ENCODE peak calls at places on chromosomes 3 and 15, in four cellular contexts. One of them, this sample, is unnamed.

GRCh38 chr3:123713211-123713610 is 128.4 kb upstream of the HACD2 start:
- DNase-seq in K562: no peak
- DNase-seq in HepG2: no peak
- DNase-seq in A549: no peak
- DNase-seq in this sample: no peak

GRCh38 chr15:24878153-24878552 is 76.6 kb upstream of the SNRPN start:
- DNase-seq in K562: no peak
- DNase-seq in A549: no peak
- DNase-seq in HepG2: peak
- DNase-seq in this sample: peak

GRCh38 chr3:188262913-188263683 is 109.1 kb downstream of the LPP start:
- DNase-seq in A549: peak
- DNase-seq in HepG2: peak
- DNase-seq in K562: no peak
- DNase-seq in this sample: peak

GRCh38 chr15:81295466-81296145 is 28.3 kb downstream of the STARD5 start:
- DNase-seq in A549: no peak
- DNase-seq in K562: no peak
- DNase-seq in HepG2: no peak
- DNase-seq in this sample: no peak

GRCh38 chr15:56763496-56763895 is 30.2 kb upstream of the ZNF280D start:
- DNase-seq in A549: no peak
- DNase-seq in K562: no peak
- DNase-seq in HepG2: no peak
- DNase-seq in this sample: no peak

GRCh38 chr15:61828008-61828407 is 232.2 kb downstream of the VPS13C start:
- DNase-seq in HepG2: peak
- DNase-seq in K562: peak
- DNase-seq in A549: peak
- DNase-seq in this sample: no peak

GRCh38 chr3:11452988-11453847 is 181.0 kb downstream of the ATG7 start:
- DNase-seq in HepG2: peak
- DNase-seq in A549: no peak
- DNase-seq in K562: no peak
- DNase-seq in this sample: peak

GRCh38 chr3:9180764-9181117 is 68.7 kb downstream of the SRGAP3 start:
- DNase-seq in K562: no peak
- DNase-seq in HepG2: no peak
- DNase-seq in A549: no peak
- DNase-seq in this sample: no peak

GRCh38 chr3:47647550-47647949 is 68.9 kb upstream of the CSPG5 start:
- DNase-seq in HepG2: no peak
- DNase-seq in A549: no peak
- DNase-seq in K562: no peak
- DNase-seq in this sample: no peak

GRCh38 chr3:47650294-47650693 is 71.6 kb upstream of the CSPG5 start:
- DNase-seq in HepG2: no peak
- DNase-seq in A549: no peak
- DNase-seq in K562: no peak
- DNase-seq in this sample: no peak

GRCh38 chr3:47646362-47646761 is 67.7 kb upstream of the CSPG5 start:
- DNase-seq in HepG2: no peak
- DNase-seq in K562: no peak
- DNase-seq in A549: no peak
- DNase-seq in this sample: peak

GRCh38 chr3:47652142-47652541 is 73.5 kb upstream of the CSPG5 start:
- DNase-seq in A549: no peak
- DNase-seq in K562: no peak
- DNase-seq in HepG2: no peak
- DNase-seq in this sample: no peak
- TF ChIP-seq MAZ in A549: no peak
- TF ChIP-seq MAZ in K562: no peak
- TF ChIP-seq MAZ in HepG2: no peak
- TF ChIP-seq MAZ in this sample: no peak

DNA sequence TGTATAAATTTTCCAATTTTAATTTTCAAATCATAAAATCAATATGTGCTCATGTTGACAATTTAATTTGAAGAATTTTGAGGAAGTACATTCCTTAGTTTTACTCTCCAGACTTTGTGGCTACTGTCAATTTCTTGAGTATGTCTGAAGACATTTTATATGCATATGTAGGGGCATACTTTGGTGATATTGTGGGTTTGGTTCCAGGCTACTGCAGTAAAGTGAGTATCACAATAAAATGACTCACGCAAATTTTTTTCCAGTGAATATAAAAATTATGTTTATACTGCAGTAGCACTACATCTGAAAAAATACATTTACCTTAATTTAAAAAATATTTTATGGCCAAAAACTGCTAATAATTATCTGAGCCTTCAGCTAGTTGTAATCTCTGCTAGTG is 123.2 kb upstream of the PLCL2 start:
- DNase-seq in K562: no peak
- DNase-seq in HepG2: no peak
- DNase-seq in A549: no peak
- DNase-seq in this sample: no peak
- TF ChIP-seq MAZ in K562: no peak
- TF ChIP-seq MAZ in HepG2: no peak
- TF ChIP-seq MAZ in A549: no peak
- TF ChIP-seq MAZ in this sample: no peak

GRCh38 chr3:128236667-128237066 is 83.4 kb downstream of the EEFSEC start:
- DNase-seq in HepG2: peak
- DNase-seq in A549: no peak
- DNase-seq in K562: no peak
- DNase-seq in this sample: no peak
- TF ChIP-seq MAZ in HepG2: no peak
- TF ChIP-seq MAZ in A549: no peak
- TF ChIP-seq MAZ in K562: no peak
- TF ChIP-seq MAZ in this sample: no peak

DNA sequence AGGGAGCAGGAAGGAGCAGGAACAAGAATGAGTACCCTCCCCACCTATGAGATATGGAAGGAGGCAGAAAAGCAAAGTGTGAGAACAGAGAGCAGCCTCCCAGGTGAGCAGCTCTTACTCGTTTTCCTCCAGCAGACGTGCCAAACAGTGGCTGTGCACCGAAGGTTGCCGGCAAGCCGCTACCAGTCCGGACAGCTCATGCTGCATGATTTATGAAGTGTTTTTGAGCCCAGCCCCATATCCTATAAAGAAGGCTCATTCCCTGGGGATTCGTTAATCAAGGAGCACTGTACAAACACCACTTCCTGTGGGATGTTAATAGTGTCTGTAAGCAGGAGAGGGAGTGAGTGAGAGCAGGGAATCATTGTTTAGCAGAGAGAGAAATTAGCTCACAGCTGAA is 118.3 kb upstream of the FOXB1 start:
- DNase-seq in HepG2: no peak
- DNase-seq in A549: no peak
- DNase-seq in K562: no peak
- DNase-seq in this sample: no peak
- TF ChIP-seq MAZ in HepG2: no peak
- TF ChIP-seq MAZ in A549: no peak
- TF ChIP-seq MAZ in K562: no peak
- TF ChIP-seq MAZ in this sample: no peak

DNA sequence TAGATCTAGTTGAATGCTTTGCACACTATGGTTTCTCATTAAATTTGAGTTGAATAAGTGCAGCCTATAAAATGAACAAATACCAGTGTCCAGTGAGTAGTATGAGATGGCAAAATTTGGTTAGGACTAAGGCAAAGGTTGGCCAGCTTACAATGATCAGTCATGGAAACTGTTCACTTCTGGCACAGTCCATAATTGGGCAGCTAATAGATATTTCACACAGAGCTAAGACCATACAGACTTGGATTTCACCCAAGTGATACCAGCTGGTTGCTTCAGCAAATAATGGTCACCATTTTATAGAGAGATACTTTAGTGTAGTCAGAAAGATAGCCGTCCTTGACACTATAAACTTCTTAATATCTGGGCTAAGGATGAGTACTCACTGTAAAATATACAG is 15.7 kb downstream of the GAP43 start:
- DNase-seq in K562: no peak
- DNase-seq in HepG2: no peak
- DNase-seq in A549: no peak
- DNase-seq in this sample: no peak
- TF ChIP-seq MAZ in K562: no peak
- TF ChIP-seq MAZ in HepG2: no peak
- TF ChIP-seq MAZ in A549: no peak
- TF ChIP-seq MAZ in this sample: no peak

GRCh38 chr15:101133751-101134261 is 118.0 kb downstream of the CHSY1 start:
- DNase-seq in A549: no peak
- DNase-seq in HepG2: no peak
- DNase-seq in K562: no peak
- DNase-seq in this sample: no peak
- TF ChIP-seq MAZ in A549: no peak
- TF ChIP-seq MAZ in HepG2: no peak
- TF ChIP-seq MAZ in K562: no peak
- TF ChIP-seq MAZ in this sample: no peak

DNA sequence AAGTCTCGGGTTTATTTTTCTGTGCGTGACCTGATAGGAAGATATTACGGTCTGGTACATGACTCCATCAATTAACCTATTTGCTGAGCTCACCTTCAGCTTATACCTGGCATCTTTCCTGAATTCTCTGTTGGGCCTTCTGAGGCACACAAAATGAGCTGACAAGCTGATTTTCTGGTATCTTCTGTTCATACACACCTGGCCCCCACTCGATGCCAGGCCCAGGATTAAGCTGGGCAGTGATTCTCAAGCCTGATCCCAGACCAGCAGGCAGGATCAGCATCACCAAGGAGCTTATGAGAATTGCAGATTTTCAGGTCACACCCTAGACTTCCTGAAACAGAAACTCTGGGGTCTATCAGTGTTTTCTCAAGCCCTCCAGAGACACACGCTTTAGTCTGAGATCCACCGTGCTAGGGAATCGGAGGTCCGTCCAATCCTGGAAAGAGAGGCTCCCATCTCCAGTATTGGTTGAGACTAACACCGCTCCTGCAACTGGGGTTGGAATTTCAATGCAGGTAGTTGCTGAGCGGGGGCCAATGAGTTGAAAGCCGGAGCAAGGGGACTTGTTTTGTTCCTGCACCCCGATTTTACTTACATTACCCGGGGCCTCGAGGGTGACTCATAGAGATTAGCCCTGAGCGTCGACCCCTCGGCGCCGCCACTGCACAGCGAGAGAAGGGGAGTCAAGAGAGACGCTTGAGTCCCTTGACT is 625 bp upstream of the EIF1B start:
- DNase-seq in A549: no peak
- DNase-seq in K562: no peak
- DNase-seq in HepG2: no peak
- DNase-seq in this sample: no peak
- TF ChIP-seq MAZ in A549: no peak
- TF ChIP-seq MAZ in K562: no peak
- TF ChIP-seq MAZ in HepG2: no peak
- TF ChIP-seq MAZ in this sample: no peak

DNA sequence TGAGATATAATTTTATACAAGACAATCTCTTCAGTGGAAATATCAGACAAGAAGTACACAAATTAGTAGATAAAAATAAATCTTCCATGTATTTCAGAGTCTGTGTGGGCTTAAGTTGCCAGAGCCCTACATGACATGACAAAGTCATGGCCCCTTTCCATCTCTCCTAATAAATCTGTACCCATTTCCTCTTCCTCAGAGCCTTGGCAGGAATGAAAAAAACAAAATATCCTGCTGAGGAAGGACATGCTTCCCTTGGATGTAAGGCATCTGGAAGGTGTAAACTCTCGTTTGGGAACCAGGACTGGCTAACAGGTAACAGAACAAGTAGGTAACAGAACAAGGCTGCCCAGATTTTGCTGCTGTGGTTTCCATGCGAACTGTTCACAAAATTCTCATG is 148.1 kb downstream of the SNRK start:
- DNase-seq in A549: no peak
- DNase-seq in K562: no peak
- DNase-seq in HepG2: no peak
- DNase-seq in this sample: no peak
- TF ChIP-seq MAZ in A549: no peak
- TF ChIP-seq MAZ in K562: no peak
- TF ChIP-seq MAZ in HepG2: no peak
- TF ChIP-seq MAZ in this sample: no peak

GRCh38 chr3:184155644-184156521 is 706 bp downstream of the DVL3 start:
- DNase-seq in K562: peak
- DNase-seq in A549: no peak
- DNase-seq in HepG2: peak
- DNase-seq in this sample: peak
- TF ChIP-seq MAZ in K562: no peak
- TF ChIP-seq MAZ in A549: no peak
- TF ChIP-seq MAZ in HepG2: no peak
- TF ChIP-seq MAZ in this sample: no peak